ENCODE peak calls at places on chromosomes 3 and 15, in four cellular contexts. I is breast epithelium, S is neuronal stem cell, T is endodermal cell. Y is an unnamed sample.

GRCh38 chr15:66390670-66391069 is 4.0 kb downstream of the MAP2K1 start:
- DNase-seq in I (no peak), S (no peak), T (no peak), Y (peak; percentile 44)

GRCh38 chr3:46076606-46077005 is 49.3 kb upstream of the XCR1 start:
- DNase-seq in I (no peak), S (no peak), T (no peak), Y (no peak)

GRCh38 chr3:148149556-148149955 is 548.1 kb upstream of the AGTR1 start:
- DNase-seq in I (no peak), S (peak; percentile 14), T (peak; percentile 66), Y (no peak)

GRCh38 chr3:38610436-38610835 is 39.1 kb downstream of the SCN5A start:
- DNase-seq in I (no peak), S (no peak), T (no peak), Y (no peak)

GRCh38 chr15:31511707-31512310 is 185.2 kb downstream of the KLF13 start:
- DNase-seq in I (peak; percentile 11), S (no peak), T (no peak), Y (no peak)

GRCh38 chr15:93109370-93110105 is 20.5 kb upstream of the RGMA start:
- DNase-seq in I (no peak), S (no peak), T (peak; percentile 85), Y (no peak)

GRCh38 chr3:71104090-71104489 is 479.4 kb downstream of the FOXP1 start:
- DNase-seq in I (no peak), S (no peak), T (no peak), Y (no peak)

GRCh38 chr3:127002195-127003174 is 19.6 kb downstream of the PLXNA1 start:
- DNase-seq in I (peak; percentile 81), S (peak; percentile 79), T (peak; percentile 97), Y (peak; percentile 73)

GRCh38 chr3:186239321-186239720 is 122.7 kb downstream of the DGKG start:
- DNase-seq in I (no peak), S (no peak), T (peak; percentile 71), Y (no peak)

GRCh38 chr3:64815195-64815627 is 127.4 kb upstream of the ADAMTS9 start:
- DNase-seq in I (no peak), S (no peak), T (no peak), Y (peak; percentile 25)

GRCh38 chr3:134449277-134449676 is 36.5 kb downstream of the ANAPC13 start:
- DNase-seq in I (no peak), S (no peak), T (peak; percentile 85), Y (peak; percentile 36)

GRCh38 chr3:149382518-149382917 is 5.1 kb upstream of the TM4SF1 start:
- DNase-seq in I (no peak), S (no peak), T (no peak), Y (no peak)

GRCh38 chr15:55530861-55531313 is 22.9 kb upstream of the DNAAF4 start:
- DNase-seq in I (no peak), S (no peak), T (no peak), Y (peak; percentile 54)

GRCh38 chr3:120496278-120496975 is 45.6 kb upstream of the FSTL1 start:
- DNase-seq in I (no peak), S (no peak), T (no peak), Y (peak; percentile 55)

GRCh38 chr15:96052572-96053038 is 277.9 kb upstream of the NR2F2 start:
- DNase-seq in I (no peak), S (peak; percentile 40), T (peak; percentile 85), Y (no peak)

GRCh38 chr3:11465744-11466611 is 177.7 kb downstream of the VGLL4 start:
- DNase-seq in I (no peak), S (no peak), T (no peak), Y (no peak)

GRCh38 chr3:189773056-189773455 is 141.9 kb downstream of the TP63 start:
- DNase-seq in I (no peak), S (no peak), T (no peak), Y (peak; percentile 38)

GRCh38 chr3:161913786-161914389 is 417.3 kb downstream of the OTOL1 start:
- DNase-seq in I (no peak), S (no peak), T (no peak), Y (no peak)

GRCh38 chr3:154776549-154777230 is 303.4 kb upstream of the MME start:
- DNase-seq in I (no peak), S (no peak), T (no peak), Y (no peak)

GRCh38 chr3:189267981-189268613 is 96.3 kb downstream of the TPRG1 start:
- DNase-seq in I (no peak), S (no peak), T (peak; percentile 51), Y (peak; percentile 98)

GRCh38 chr15:63633312-63633711 is 36.1 kb downstream of the FBXL22 start:
- DNase-seq in I (no peak), S (no peak), T (no peak), Y (no peak)

GRCh38 chr3:14243782-14244181 is 65.2 kb downstream of the LSM3 start:
- DNase-seq in I (no peak), S (no peak), T (peak; percentile 34), Y (no peak)

GRCh38 chr3:102481050-102481449 is 46.2 kb downstream of the ZPLD1 start:
- DNase-seq in I (no peak), S (no peak), T (no peak), Y (peak; percentile 28)

GRCh38 chr3:139588450-139588849 is 48.9 kb upstream of the RBP1 start:
- DNase-seq in I (no peak), S (peak; percentile 11), T (peak; percentile 91), Y (no peak)

GRCh38 chr3:150202696-150203095 is 205.4 kb upstream of the TSC22D2 start:
- DNase-seq in I (no peak), S (no peak), T (no peak), Y (no peak)

GRCh38 chr3:179363332-179363731 is 15.8 kb downstream of the MFN1 start:
- DNase-seq in I (no peak), S (no peak), T (no peak), Y (no peak)

GRCh38 chr3:5009506-5010100 is 30.4 kb downstream of the BHLHE40 start:
- DNase-seq in I (no peak), S (no peak), T (peak; percentile 22), Y (no peak)

GRCh38 chr15:80977627-80978036 is 12.0 kb downstream of the MESD start:
- DNase-seq in I (no peak), S (peak; percentile 40), T (peak; percentile 93), Y (no peak)

GRCh38 chr3:113013593-113013992 is 22.8 kb downstream of the GTPBP8 start:
- DNase-seq in I (no peak), S (no peak), T (no peak), Y (no peak)
- H3K27ac ChIP-seq in I (no peak overlapping the region), S (no peak overlapping the region), T (no peak overlapping the region), Y (no peak overlapping the region)

GRCh38 chr15:72492733-72493132 is 18.6 kb downstream of the ARIH1 start:
- DNase-seq in I (no peak), S (no peak), T (no peak), Y (no peak)
- H3K4me1 ChIP-seq in I (no peaks in the 10 kb centered on the region), S (no peaks in the 10 kb centered on the region), T (no peaks in the 10 kb centered on the region), Y (peaks cover 14% of the 10 kb centered on the region)

DNA sequence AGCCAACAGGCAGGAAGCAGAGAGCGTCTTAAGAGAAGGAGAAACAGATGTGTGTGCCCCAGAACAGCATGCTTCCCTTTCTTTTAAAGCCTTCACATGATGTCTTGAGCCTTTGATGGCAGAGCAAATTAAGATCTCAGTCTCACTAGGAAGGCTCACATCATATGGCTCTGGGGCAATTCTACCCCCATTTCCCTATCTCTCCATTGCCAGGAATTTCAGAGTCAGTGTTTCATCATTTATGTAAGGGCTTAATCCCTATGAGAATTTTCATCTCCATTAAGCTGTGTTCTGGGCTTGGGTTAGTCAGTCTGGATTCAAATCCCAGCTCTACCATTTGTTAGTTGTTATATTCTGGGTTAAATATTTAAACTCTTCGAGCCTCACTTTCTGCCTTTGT is 41.4 kb upstream of the GLCE start:
- DNase-seq in I (no peak), S (no peak), T (no peak), Y (no peak)
- H3K27me3 ChIP-seq in I (no peaks in the 10 kb centered on the region), S (peaks cover 57% of the 10 kb centered on the region), T (peaks cover 4% of the 10 kb centered on the region), Y (peaks cover 62% of the 10 kb centered on the region)

GRCh38 chr15:57387011-57387410 is 10.7 kb downstream of the CGNL1 start:
- DNase-seq in I (no peak), S (no peak), T (peak; percentile 43), Y (no peak)
- H3K27ac ChIP-seq in I (no peak overlapping the region), S (no peak overlapping the region), T (peak overlapping the region; percentile 64), Y (no peak overlapping the region)

Y was measured in foreskin keratinocyte.